ENCODE peak calls at places on chromosomes 2 and 18, in six cellular contexts. S is K562, Z is H1, K is GM12878, R is SK-N-SH, J is HCT116. C is an unnamed sample.

GRCh38 chr2:185299867-185300266 is 438.7 kb upstream of the FSIP2 start:
- DNase-seq in S (no peak), Z (no peak), K (no peak), R (no peak), J (no peak), C (no peak)

GRCh38 chr18:23058746-23059440 is 76.4 kb upstream of the CABLES1 start:
- DNase-seq in S (no peak), Z (no peak), K (no peak), R (no peak), J (no peak), C (no peak)

GRCh38 chr2:158984554-158985207 is 16.2 kb downstream of the TANC1 start:
- DNase-seq in S (no peak), Z (no peak), K (no peak), R (peak; percentile 39), J (no peak), C (no peak)

GRCh38 chr2:101307503-101307902 is 998 bp downstream of the RNF149 start:
- DNase-seq in S (no peak), Z (no peak), K (no peak), R (no peak), J (no peak), C (no peak)

GRCh38 chr2:104332733-104333132 is 521.2 kb upstream of the POU3F3 start:
- DNase-seq in S (no peak), Z (peak; percentile 9), K (no peak), R (no peak), J (no peak), C (no peak)

GRCh38 chr2:152861349-152861942 is 143.0 kb downstream of the ARL6IP6 start:
- DNase-seq in S (peak; percentile 58), Z (peak; percentile 5), K (no peak), R (peak; percentile 32), J (peak; percentile 46), C (peak; percentile 4)

GRCh38 chr2:120175000-120175581 is 48.1 kb downstream of the TMEM185B start:
- DNase-seq in S (peak; percentile 55), Z (no peak), K (no peak), R (peak; percentile 74), J (peak; percentile 28), C (peak; percentile 25)

GRCh38 chr2:96591054-96591453 is 47.1 kb downstream of the KANSL3 start:
- DNase-seq in S (no peak), Z (no peak), K (no peak), R (no peak), J (no peak), C (no peak)

GRCh38 chr2:160368988-160369935 is 124.3 kb downstream of the RBMS1 start:
- DNase-seq in S (no peak), Z (no peak), K (no peak), R (no peak), J (no peak), C (no peak)

GRCh38 chr2:95312543-95313205 is 15.5 kb downstream of the KCNIP3 start:
- DNase-seq in S (no peak), Z (no peak), K (no peak), R (no peak), J (no peak), C (no peak)

GRCh38 chr18:13562494-13563029 is 163.8 kb downstream of the FAM210A start:
- DNase-seq in S (no peak), Z (no peak), K (peak; percentile 93), R (no peak), J (no peak), C (no peak)

GRCh38 chr2:151437630-151438029 is 27.9 kb downstream of the RIF1 start:
- DNase-seq in S (peak; percentile 16), Z (no peak), K (no peak), R (peak; percentile 28), J (peak; percentile 10), C (no peak)

GRCh38 chr2:166135849-166136258 is 8.0 kb upstream of the SCN1A start:
- DNase-seq in S (no peak), Z (no peak), K (no peak), R (no peak), J (no peak), C (no peak)

GRCh38 chr18:21168880-21169279 is 57.3 kb upstream of the ROCK1 start:
- DNase-seq in S (no peak), Z (no peak), K (no peak), R (no peak), J (no peak), C (no peak)

GRCh38 chr2:170282851-170283250 is 104.9 kb downstream of the MYO3B start:
- DNase-seq in S (no peak), Z (no peak), K (no peak), R (no peak), J (no peak), C (no peak)

GRCh38 chr2:224382973-224383555 is 18.8 kb downstream of the FAM124B start:
- DNase-seq in S (peak; percentile 37), Z (no peak), K (no peak), R (no peak), J (no peak), C (no peak)

GRCh38 chr18:39909706-39910105 is 2045.3 kb upstream of the PIK3C3 start:
- DNase-seq in S (no peak), Z (no peak), K (no peak), R (no peak), J (no peak), C (no peak)

GRCh38 chr2:209911486-209911885 is 91.0 kb upstream of the RPE start:
- DNase-seq in S (no peak), Z (no peak), K (no peak), R (no peak), J (no peak), C (no peak)

GRCh38 chr2:69139778-69140177 is 126.8 kb downstream of the ANTXR1 start:
- DNase-seq in S (no peak), Z (no peak), K (no peak), R (no peak), J (no peak), C (no peak)

GRCh38 chr18:23239350-23239692 is 104.0 kb downstream of the CABLES1 start:
- DNase-seq in S (no peak), Z (no peak), K (no peak), R (no peak), J (no peak), C (no peak)

GRCh38 chr18:61308009-61308408 is 25.2 kb upstream of the CDH20 start:
- DNase-seq in S (no peak), Z (no peak), K (no peak), R (no peak), J (no peak), C (no peak)

GRCh38 chr2:10006248-10007147 is 36.9 kb upstream of the KLF11 start:
- DNase-seq in S (no peak), Z (no peak), K (no peak), R (peak; percentile 92), J (peak; percentile 18), C (no peak)

GRCh38 chr2:73291093-73291460 is 2.3 kb downstream of the EGR4 start:
- DNase-seq in S (peak; percentile 70), Z (peak; percentile 36), K (no peak), R (peak; percentile 33), J (no peak), C (no peak)

GRCh38 chr2:176098366-176099158 is 1.0 kb upstream of the HOXD12 start:
- DNase-seq in S (no peak), Z (no peak), K (no peak), R (peak; percentile 73), J (no peak), C (no peak)
- TF ChIP-seq SIN3A in S (no peak), Z (no peak), K (no peak), R (no peak), J (no peak), C (no peak)

GRCh38 chr2:134917958-134918517 is 584 bp upstream of the CCNT2 start:
- DNase-seq in S (no peak), Z (no peak), K (peak; percentile 80), R (no peak), J (no peak), C (peak; percentile 80)
- TF ChIP-seq POLR2AphosphoS5 in S (peak; percentile 77), Z (peak; percentile 89), K (peak; percentile 89), R (peak; percentile 87), J (peak; percentile 93), C (peak; percentile 86)

GRCh38 chr2:174971868-174972781 is 33.1 kb downstream of the CHN1 start:
- DNase-seq in S (no peak), Z (no peak), K (no peak), R (peak; percentile 25), J (peak; percentile 21), C (peak; percentile 25)
- TF ChIP-seq SIN3A in S (no peak), Z (no peak), K (no peak), R (no peak), J (no peak), C (no peak)

DNA sequence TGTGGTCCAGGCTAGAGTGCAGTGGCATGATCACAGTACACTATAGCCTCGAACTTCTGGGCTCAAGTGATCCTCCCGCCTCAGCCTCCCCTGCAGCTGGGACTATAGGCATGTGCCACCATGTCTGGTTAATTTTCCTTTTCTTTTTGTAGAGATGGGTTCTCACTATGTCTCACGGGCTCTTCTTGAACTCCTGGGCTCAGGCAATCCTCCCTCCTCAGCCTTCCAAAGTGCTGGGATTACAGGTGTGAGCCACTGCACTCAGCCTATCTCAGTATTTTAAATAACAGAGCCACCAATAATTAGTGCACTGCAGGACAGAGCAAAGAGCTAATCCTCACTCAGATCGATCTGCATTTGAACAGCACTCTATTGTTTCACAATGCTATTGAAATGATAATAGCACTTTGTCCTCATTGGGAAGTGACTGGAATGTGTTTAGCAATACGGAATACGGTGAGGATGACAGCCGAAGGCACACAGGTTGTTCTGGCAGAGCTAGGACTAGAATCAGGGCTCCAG is 335.9 kb downstream of the DLGAP1 start:
- DNase-seq in S (no peak), Z (peak; percentile 83), K (no peak), R (no peak), J (no peak), C (no peak)
- TF ChIP-seq POLR2AphosphoS5 in S (no peak), Z (peak; percentile 54), K (no peak), R (no peak), J (no peak), C (no peak)

DNA sequence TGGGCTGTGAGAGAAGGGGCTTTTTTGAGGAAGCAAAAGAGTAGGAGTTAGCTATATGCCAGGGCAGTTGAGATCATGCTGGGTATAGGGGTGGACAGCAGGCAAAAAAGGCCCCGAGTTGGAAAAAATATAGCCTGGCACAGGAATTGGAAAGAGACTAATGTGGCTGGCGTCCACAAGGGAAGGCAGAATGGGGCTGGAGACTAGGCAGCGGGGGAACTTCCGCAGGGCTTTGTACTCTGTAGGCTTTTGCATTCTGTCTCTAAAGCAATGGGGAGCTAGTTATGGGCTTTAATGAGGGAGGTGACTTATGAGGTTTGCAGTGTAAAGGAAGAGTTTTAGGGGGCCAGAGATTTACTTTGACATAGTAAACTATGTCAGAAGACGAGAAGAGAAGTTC is 57.4 kb upstream of the ACVR1 start:
- DNase-seq in S (no peak), Z (no peak), K (no peak), R (no peak), J (no peak), C (no peak)
- TF ChIP-seq SIN3A in S (no peak), Z (no peak), K (no peak), R (no peak), J (no peak), C (no peak)

DNA sequence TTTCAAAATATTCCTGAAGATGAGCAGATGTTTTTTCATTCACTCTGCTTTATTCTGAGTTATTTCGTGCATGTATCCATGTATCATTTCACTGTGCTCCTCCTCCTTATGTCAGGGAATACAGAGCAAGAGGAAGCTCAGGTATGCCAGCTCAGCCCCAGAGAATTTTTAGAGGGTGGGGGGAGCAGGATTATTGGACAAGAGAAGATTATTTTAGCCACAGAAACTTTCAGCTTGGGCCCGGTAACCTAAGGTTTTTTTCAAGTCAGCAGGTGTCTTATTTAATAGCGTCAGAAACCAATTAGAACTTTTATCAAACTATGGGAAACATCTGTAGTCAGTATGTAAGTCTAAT is 232.9 kb upstream of the SIX3 start:
- DNase-seq in S (no peak), Z (no peak), K (no peak), R (no peak), J (no peak), C (no peak)
- TF ChIP-seq POLR2AphosphoS5 in S (no peak), Z (no peak), K (no peak), R (no peak), J (no peak), C (no peak)